ENCODE peak calls at places on chromosomes 3 and 15, in six cellular contexts. W is A549, H is IMR-90, S is sigmoid colon, U is HepG2, Y is stomach. L is an unnamed sample.

GRCh38 chr15:32721594-32721993 is 3.8 kb downstream of the GREM1 start:
- DNase-seq in W (no peak), H (peak), S (no peak), U (no peak), Y (no peak), L (no peak)

GRCh38 chr15:31869640-31870335 is 160.5 kb upstream of the CHRNA7 start:
- DNase-seq in W (no peak), H (no peak), S (no peak), U (no peak), Y (no peak), L (no peak)

GRCh38 chr3:45035441-45036301 is 9.6 kb downstream of the CLEC3B start:
- DNase-seq in W (no peak), H (peak), S (peak), U (no peak), Y (no peak), L (peak)

GRCh38 chr3:182713743-182714517 is 79.4 kb upstream of the ATP11B start:
- DNase-seq in W (peak), H (peak), S (no peak), U (peak), Y (no peak), L (no peak)

GRCh38 chr15:81531141-81531592 is 157.2 kb upstream of the TMC3 start:
- DNase-seq in W (no peak), H (peak), S (no peak), U (no peak), Y (no peak), L (no peak)

GRCh38 chr3:138114431-138114918 is 933 bp downstream of the DZIP1L start:
- DNase-seq in W (no peak), H (peak), S (no peak), U (peak), Y (no peak), L (no peak)

GRCh38 chr3:126370055-126370454 is 12.8 kb upstream of the KLF15 start:
- DNase-seq in W (no peak), H (no peak), S (peak), U (no peak), Y (no peak), L (no peak)

GRCh38 chr3:69364354-69364753 is 21.5 kb downstream of the FRMD4B start:
- DNase-seq in W (no peak), H (no peak), S (no peak), U (no peak), Y (no peak), L (no peak)

GRCh38 chr3:24496529-24497482 is 2.2 kb upstream of the THRB start:
- DNase-seq in W (peak), H (peak), S (peak), U (peak), Y (peak), L (peak)

GRCh38 chr15:65902373-65902772 is 33.1 kb downstream of the RAB11A start:
- DNase-seq in W (peak), H (peak), S (peak), U (peak), Y (peak), L (no peak)

GRCh38 chr15:98734472-98735284 is 86.3 kb downstream of the IGF1R start:
- DNase-seq in W (no peak), H (peak), S (no peak), U (peak), Y (no peak), L (no peak)

GRCh38 chr3:194761384-194761783 is 75.7 kb downstream of the FAM43A start:
- DNase-seq in W (no peak), H (no peak), S (peak), U (no peak), Y (no peak), L (peak)

GRCh38 chr15:73570355-73571032 is 62.7 kb downstream of the NPTN start:
- DNase-seq in W (no peak), H (no peak), S (no peak), U (no peak), Y (no peak), L (no peak)

GRCh38 chr3:23696842-23697241 is 108.9 kb upstream of the UBE2E1 start:
- DNase-seq in W (no peak), H (peak), S (no peak), U (no peak), Y (no peak), L (no peak)

GRCh38 chr3:139670196-139670595 is 7.6 kb downstream of the NMNAT3 start:
- DNase-seq in W (no peak), H (no peak), S (no peak), U (no peak), Y (no peak), L (no peak)

GRCh38 chr3:157608006-157608405 is 104.8 kb upstream of the VEPH1 start:
- DNase-seq in W (no peak), H (no peak), S (no peak), U (no peak), Y (no peak), L (no peak)

GRCh38 chr15:90979582-90979981 is 14.8 kb downstream of the PRC1 start:
- DNase-seq in W (no peak), H (peak), S (no peak), U (no peak), Y (no peak), L (no peak)

GRCh38 chr3:123068227-123069020 is 1.6 kb downstream of the PDIA5 start:
- DNase-seq in W (peak), H (no peak), S (no peak), U (peak), Y (peak), L (no peak)

GRCh38 chr15:30827625-30828303 is 76.0 kb upstream of the FAN1 start:
- DNase-seq in W (no peak), H (no peak), S (no peak), U (no peak), Y (no peak), L (no peak)

GRCh38 chr3:14564741-14565140 is 24.6 kb upstream of the GRIP2 start:
- DNase-seq in W (peak), H (no peak), S (no peak), U (peak), Y (peak), L (no peak)

GRCh38 chr3:22475665-22476064 is 724.7 kb upstream of the ZNF385D start:
- DNase-seq in W (no peak), H (no peak), S (no peak), U (no peak), Y (no peak), L (no peak)

GRCh38 chr3:125437631-125438435 is 62.7 kb upstream of the ZNF148 start:
- DNase-seq in W (peak), H (peak), S (peak), U (peak), Y (peak), L (peak)

DNA sequence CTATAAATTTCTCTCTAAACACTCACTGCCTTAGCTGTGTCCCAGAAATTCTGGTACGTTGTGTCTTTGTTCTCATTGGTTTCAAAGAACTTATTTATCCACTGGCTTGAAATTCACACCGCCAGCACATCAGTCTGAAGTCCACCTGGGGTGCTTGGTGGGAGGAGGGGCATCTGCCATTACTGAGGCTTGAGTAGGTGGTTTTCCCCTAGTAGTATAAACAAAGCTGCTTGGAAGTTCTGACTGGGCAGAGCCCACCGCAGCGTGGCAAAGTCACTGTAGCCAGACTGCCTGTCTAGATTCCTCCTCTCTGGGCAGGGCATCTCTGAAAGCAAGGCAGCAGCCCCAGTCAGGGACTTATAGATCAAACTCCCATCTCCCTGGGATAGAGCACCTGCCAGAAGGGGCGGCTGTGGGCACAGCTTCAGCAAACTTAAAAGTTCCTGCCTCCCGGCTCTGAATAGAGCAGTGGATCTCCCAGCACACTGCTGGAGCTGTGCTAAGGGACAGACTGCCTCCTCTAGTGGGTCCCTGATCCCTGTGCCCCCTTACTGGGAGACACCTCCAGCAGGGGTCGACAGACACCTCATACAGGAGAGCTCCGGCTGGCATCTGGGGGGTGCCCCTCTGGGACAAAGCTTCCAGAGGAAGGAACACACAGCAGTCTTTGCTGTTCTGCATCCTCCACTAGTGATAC is 114.1 kb downstream of the SUCLG2 start:
- DNase-seq in W (no peak), H (no peak), S (no peak), U (peak), Y (no peak), L (no peak)
- H3K27ac ChIP-seq in W (no peak), H (no peak), S (no peak), U (peak), Y (no peak), L (no peak)

GRCh38 chr15:41331833-41332787 is at the start of gene OIP5:
- DNase-seq in W (peak), H (peak), S (peak), U (peak), Y (peak), L (peak)

GRCh38 chr15:41336549-41336948 is 3.9 kb downstream of the NUSAP1 start:
- DNase-seq in W (no peak), H (no peak), S (no peak), U (no peak), Y (no peak), L (no peak)

GRCh38 chr15:41331281-41331680 is 1.1 kb downstream of the OIP5 start:
- DNase-seq in W (no peak), H (no peak), S (no peak), U (no peak), Y (no peak), L (no peak)

GRCh38 chr15:41334293-41335120 is 1.8 kb downstream of the NUSAP1 start:
- DNase-seq in W (no peak), H (no peak), S (no peak), U (no peak), Y (no peak), L (no peak)

DNA sequence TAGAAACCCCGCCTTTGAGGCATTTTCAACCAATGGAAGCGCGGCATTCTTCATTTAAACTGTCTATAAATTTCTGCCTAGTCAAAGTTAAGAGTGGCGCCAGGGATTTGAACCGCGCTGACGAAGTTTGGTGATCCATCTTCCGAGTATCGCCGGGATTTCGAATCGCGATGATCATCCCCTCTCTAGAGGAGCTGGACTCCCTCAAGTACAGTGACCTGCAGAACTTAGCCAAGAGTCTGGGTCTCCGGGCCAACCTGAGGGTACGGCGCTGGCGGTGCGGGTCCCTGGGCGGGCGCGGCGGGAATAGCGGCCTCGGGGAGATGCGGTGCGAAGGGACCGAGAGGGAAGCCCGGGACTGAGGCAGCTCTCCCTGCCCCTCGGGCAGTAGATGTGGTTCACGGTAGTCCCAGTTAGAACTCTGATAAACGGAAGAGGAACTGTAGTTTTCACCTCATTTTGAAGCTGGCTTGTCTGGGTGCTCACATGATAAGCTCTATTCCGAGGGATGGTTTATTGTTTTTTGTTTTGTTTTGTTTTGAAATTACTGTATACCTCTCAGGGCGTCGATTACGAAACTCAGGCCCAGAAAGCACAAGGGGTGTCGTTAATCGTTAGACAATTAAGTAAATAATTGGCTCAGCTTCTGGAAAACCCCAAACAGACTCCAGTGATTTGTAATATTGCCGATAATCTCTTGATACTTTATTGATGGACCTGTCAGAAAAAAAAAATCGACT is at the start of gene NUSAP1:
- DNase-seq in W (peak), H (no peak), S (no peak), U (peak), Y (no peak), L (peak)
- TF ChIP-seq POLR2A in W (peak), H (peak), S (no peak), U (peak), Y (no peak), L (peak)

DNA sequence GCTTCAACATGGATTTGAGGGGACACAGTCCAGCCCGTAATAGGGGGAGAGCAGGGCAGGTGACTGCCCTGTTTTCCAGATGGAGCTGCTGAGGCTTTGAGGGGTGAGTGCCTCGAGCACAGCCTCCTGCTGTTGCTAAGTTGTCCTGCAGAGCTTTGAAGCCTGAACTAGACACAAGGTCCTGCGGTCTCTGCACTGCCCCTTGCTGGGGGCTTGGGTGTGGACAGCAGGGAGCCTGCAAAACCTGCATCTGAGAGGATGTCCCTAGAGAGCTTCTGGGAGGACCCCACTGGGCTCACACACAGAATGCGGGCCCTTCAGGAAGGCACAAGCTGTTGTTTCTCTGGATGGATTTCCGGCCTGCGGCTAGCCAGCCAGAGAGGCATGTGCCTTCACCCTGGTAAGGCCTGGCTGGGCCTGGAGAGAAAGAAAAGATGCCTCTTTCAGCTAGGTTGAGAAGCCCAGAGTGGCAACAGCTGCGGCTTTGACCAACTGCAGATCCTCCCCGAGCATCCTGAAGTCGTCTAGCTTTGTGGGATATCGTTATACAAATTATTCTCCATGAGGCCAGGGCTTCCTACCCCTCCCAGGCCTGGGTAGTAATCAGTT is 226.2 kb downstream of the SLCO3A1 start:
- DNase-seq in W (no peak), H (no peak), S (no peak), U (no peak), Y (no peak), L (no peak)
- H3K27ac ChIP-seq in W (no peak), H (no peak), S (no peak), U (no peak), Y (no peak), L (no peak)

DNA sequence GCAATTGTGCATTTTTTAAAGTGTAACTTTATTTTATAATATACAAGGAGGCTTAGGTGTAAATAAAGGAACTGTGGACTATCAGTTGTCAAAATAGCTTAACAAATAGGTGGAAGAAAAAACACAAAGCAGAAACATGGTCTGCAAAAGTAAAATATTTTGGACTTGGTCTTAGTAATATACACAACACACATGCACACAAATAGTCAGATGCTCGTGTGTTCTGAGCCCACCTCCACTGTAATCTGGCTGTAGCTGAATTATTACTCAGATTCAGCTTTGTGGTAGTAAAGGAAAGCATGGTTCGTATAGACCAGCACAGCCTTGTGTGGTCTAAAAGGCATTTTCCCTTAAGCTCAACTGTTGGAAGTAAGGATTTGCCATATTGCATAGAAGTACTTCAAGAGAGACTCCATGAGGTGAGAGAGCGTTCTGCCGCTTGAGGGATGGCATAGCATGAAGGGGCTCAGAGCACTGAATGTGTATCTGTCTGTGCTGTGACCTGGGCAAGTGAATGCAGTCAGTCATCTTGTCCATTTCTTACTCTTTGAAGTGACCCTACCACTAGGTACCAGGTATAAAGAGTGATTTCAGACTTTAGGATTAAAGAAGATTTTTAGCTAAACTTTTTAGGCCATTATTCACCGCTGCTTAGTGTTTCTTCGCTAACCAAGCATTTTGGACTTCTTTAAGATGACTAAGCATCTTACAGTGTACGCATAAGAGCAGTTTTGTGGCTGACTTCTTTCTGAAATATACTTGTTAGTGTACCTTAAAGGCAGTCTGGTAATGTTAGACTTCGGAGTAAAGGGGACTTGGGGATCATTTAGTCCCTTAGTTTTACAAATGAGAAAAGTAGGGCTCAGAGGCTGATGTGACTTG is 15.1 kb downstream of the TPM1 start:
- DNase-seq in W (no peak), H (peak), S (no peak), U (no peak), Y (no peak), L (no peak)
- TF ChIP-seq POLR2A in W (no peak), H (peak), S (no peak), U (no peak), Y (no peak), L (no peak)

DNA sequence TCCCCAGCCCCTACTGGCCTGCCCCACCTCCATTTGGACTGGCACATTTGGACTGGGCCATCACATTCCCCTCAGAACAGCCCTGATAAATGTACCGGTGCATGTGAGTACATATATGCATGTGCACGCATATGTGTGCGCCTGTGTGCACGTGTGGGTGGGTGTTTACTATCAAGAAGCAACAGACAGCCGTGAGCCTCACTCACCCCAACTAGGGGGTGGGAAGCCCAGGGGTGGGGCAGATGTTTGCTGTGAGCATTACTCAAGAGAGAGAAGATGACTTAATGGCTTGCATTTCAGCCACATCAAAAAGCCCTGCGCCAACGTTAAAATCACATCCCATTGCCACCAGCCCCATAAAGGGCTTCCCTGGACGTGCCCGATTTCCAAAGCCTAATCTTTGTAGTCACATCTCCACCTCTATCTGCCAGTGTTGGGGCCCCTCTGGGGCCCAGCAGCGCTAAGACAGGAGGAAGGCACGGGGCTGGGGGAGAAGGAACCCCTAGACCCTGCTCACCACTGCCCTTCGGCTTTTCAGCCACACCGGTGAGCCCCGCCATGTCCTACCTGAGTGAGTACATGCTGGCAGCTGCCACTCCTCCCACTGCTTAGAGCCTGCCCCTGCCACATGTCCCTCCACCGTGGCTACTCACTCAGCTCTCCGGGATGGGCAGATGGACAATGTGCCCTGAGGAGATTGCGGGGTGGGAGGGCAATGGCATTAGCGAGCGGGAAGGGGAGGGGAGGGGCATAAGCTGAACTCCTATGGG is 10.9 kb downstream of the ITIH3 start:
- DNase-seq in W (no peak), H (no peak), S (no peak), U (no peak), Y (no peak), L (no peak)
- H3K27ac ChIP-seq in W (no peak), H (no peak), S (no peak), U (no peak), Y (no peak), L (no peak)

DNA sequence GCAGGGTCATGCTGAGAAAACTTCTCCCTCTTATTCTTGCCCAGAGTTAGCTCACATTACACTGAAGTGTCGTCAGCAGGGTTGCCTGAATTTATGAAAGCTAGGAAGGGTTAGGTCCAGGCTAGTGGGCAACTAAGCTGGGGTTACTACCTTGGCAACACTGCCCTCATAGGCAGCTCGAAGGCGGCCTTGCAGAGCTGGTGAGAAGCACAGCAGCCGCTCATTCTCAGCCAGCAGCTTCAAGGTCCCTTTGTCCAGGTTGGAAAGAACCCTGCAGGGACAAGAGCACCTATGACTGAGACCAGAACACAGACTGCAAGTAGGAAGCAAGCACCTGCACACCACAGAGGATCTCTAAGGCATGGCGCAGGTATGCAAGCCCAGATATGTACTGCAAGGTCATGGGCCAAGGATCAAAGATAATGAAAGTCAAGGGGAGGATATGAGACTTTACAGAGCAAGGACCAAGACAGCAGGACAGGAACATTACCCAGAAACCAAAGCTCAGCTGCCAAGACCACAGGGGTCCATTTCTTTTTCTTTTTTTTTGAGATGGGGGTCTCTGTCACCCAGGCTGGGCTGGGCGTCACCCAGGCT is 2.8 kb downstream of the CDAN1 start:
- DNase-seq in W (no peak), H (no peak), S (no peak), U (no peak), Y (no peak), L (no peak)
- TF ChIP-seq POLR2A in W (no peak), H (no peak), S (no peak), U (no peak), Y (no peak), L (no peak)

DNA sequence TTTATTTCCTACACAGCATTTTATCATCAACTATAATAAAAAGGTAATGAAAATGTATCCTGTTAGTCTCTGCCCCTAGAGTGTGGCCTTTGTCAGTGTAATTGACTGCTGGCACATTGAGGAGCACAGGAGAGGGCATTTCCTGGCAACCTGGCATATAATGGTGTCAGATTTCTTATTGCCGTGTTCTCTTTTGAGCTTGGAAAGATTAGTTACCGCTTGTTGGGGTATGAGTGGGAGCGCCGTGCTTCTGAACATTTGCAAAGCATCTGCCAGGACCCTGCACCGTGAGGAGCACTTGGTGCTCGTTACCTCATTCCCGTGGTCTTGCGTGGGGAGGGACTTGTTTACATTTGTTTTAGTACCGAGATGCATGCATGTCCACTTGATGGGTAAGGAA is 124.4 kb downstream of the PTPRG start:
- DNase-seq in W (no peak), H (no peak), S (no peak), U (no peak), Y (no peak), L (no peak)
- H3K27ac ChIP-seq in W (no peak), H (no peak), S (no peak), U (no peak), Y (no peak), L (peak)